ENCODE peak calls at places on chromosome 16, in four cellular contexts. F, N, L and W are unnamed samples.

GRCh38 chr16:64751906-64752305 is 370.0 kb downstream of the CDH11 start:
- DNase-seq in F (no peak), N (no peak), L (no peak), W (no peak)

GRCh38 chr16:82979406-82980111 is 352.8 kb downstream of the CDH13 start:
- DNase-seq in F (no peak), N (no peak), L (no peak), W (no peak)

GRCh38 chr16:8931864-8932263 is 31.8 kb downstream of the USP7 start:
- DNase-seq in F (peak), N (no peak), L (no peak), W (peak)

GRCh38 chr16:10895053-10895946 is 18.3 kb downstream of the CIITA start:
- DNase-seq in F (peak), N (no peak), L (no peak), W (peak)

GRCh38 chr16:49739381-49739780 is 116.5 kb downstream of the ZNF423 start:
- DNase-seq in F (no peak), N (peak), L (no peak), W (no peak)

GRCh38 chr16:762049-762513 is 1.5 kb downstream of the MSLN start:
- DNase-seq in F (no peak), N (no peak), L (no peak), W (no peak)

GRCh38 chr16:63461248-63461841 is 1425.1 kb upstream of the CDH8 start:
- DNase-seq in F (no peak), N (no peak), L (no peak), W (no peak)

GRCh38 chr16:3754304-3754703 is 37.0 kb upstream of the TRAP1 start:
- DNase-seq in F (no peak), N (no peak), L (no peak), W (no peak)

GRCh38 chr16:70778901-70779309 is 22.1 kb downstream of the VAC14 start:
- DNase-seq in F (peak), N (peak), L (peak), W (peak)

GRCh38 chr16:77459534-77460412 is 24.9 kb upstream of the ADAMTS18 start:
- DNase-seq in F (no peak), N (no peak), L (no peak), W (no peak)

GRCh38 chr16:51509336-51509735 is 358.3 kb upstream of the SALL1 start:
- DNase-seq in F (no peak), N (no peak), L (no peak), W (no peak)

GRCh38 chr16:12204601-12205000 is 228.1 kb downstream of the SNX29 start:
- DNase-seq in F (no peak), N (no peak), L (no peak), W (no peak)

GRCh38 chr16:49183911-49184310 is 97.7 kb downstream of the CBLN1 start:
- DNase-seq in F (peak), N (peak), L (no peak), W (no peak)

GRCh38 chr16:27123795-27124194 is 57.1 kb downstream of the C16orf82 start:
- DNase-seq in F (no peak), N (no peak), L (no peak), W (no peak)

GRCh38 chr16:81706327-81707295 is 72.5 kb upstream of the PLCG2 start:
- DNase-seq in F (no peak), N (no peak), L (no peak), W (no peak)

GRCh38 chr16:27290582-27290981 is 22.0 kb upstream of the NSMCE1 start:
- DNase-seq in F (no peak), N (no peak), L (no peak), W (no peak)

GRCh38 chr16:27426423-27427408 is 24.7 kb downstream of the IL21R start:
- DNase-seq in F (peak), N (peak), L (peak), W (no peak)

GRCh38 chr16:6835941-6836340 is 496.7 kb upstream of the RBFOX1 start:
- DNase-seq in F (no peak), N (no peak), L (no peak), W (no peak)

GRCh38 chr16:24980077-24980793 is 34.9 kb downstream of the ARHGAP17 start:
- DNase-seq in F (no peak), N (no peak), L (no peak), W (no peak)

GRCh38 chr16:27740496-27741201 is 190.7 kb downstream of the KATNIP start:
- DNase-seq in F (no peak), N (no peak), L (no peak), W (no peak)

GRCh38 chr16:8720080-8720966 is 45.9 kb downstream of the ABAT start:
- DNase-seq in F (no peak), N (no peak), L (no peak), W (no peak)

GRCh38 chr16:3873482-3874173 is 6.9 kb downstream of the CREBBP start:
- DNase-seq in F (no peak), N (no peak), L (no peak), W (no peak)

GRCh38 chr16:7236824-7237410 is 95.7 kb upstream of the RBFOX1 start:
- DNase-seq in F (no peak), N (no peak), L (no peak), W (no peak)

GRCh38 chr16:30499284-30499683 is 26.7 kb downstream of the ITGAL start:
- DNase-seq in F (no peak), N (no peak), L (no peak), W (no peak)

GRCh38 chr16:27340654-27341053 is 26.9 kb downstream of the IL4R start:
- DNase-seq in F (no peak), N (no peak), L (no peak), W (no peak)

GRCh38 chr16:24577167-24577566 is 37.8 kb downstream of the RBBP6 start:
- DNase-seq in F (no peak), N (no peak), L (no peak), W (no peak)

GRCh38 chr16:8869212-8869987 is 594 bp upstream of the CARHSP1 start:
- DNase-seq in F (no peak), N (no peak), L (no peak), W (no peak)

GRCh38 chr16:16915771-16916170 is 536.8 kb downstream of the NPIPA7 start:
- DNase-seq in F (no peak), N (no peak), L (no peak), W (no peak)

GRCh38 chr16:9503251-9503986 is 412.0 kb downstream of the HAPSTR1 start:
- DNase-seq in F (no peak), N (no peak), L (no peak), W (no peak)

GRCh38 chr16:65737831-65738230 is 616.0 kb upstream of the CDH11 start:
- DNase-seq in F (no peak), N (no peak), L (no peak), W (no peak)

GRCh38 chr16:81711609-81712329 is 67.3 kb upstream of the PLCG2 start:
- DNase-seq in F (peak), N (peak), L (peak), W (peak)

GRCh38 chr16:4656221-4656620 is 31.6 kb downstream of the MGRN1 start:
- DNase-seq in F (no peak), N (no peak), L (no peak), W (no peak)

GRCh38 chr16:70795513-70795912 is 5.4 kb downstream of the VAC14 start:
- DNase-seq in F (no peak), N (no peak), L (no peak), W (no peak)

GRCh38 chr16:70695351-70696070 is 9.7 kb upstream of the MTSS2 start:
- DNase-seq in F (peak), N (no peak), L (no peak), W (no peak)

GRCh38 chr16:27498916-27499658 is 50.6 kb downstream of the GTF3C1 start:
- DNase-seq in F (no peak), N (no peak), L (no peak), W (no peak)

GRCh38 chr16:49890876-49891275 is 35.0 kb upstream of the ZNF423 start:
- DNase-seq in F (peak), N (no peak), L (no peak), W (no peak)

GRCh38 chr16:46857261-46857962 is 26.4 kb upstream of the C16orf87 start:
- DNase-seq in F (no peak), N (peak), L (no peak), W (no peak)

GRCh38 chr16:762595-763268 is 2.2 kb downstream of the MSLN start:
- DNase-seq in F (no peak), N (no peak), L (no peak), W (no peak)

GRCh38 chr16:67800252-67801046 is 5.9 kb downstream of the RANBP10 start:
- DNase-seq in F (no peak), N (no peak), L (no peak), W (no peak)
- TF ChIP-seq POLR2A in F (no peak), N (no peak), L (no peak), W (no peak)

DNA sequence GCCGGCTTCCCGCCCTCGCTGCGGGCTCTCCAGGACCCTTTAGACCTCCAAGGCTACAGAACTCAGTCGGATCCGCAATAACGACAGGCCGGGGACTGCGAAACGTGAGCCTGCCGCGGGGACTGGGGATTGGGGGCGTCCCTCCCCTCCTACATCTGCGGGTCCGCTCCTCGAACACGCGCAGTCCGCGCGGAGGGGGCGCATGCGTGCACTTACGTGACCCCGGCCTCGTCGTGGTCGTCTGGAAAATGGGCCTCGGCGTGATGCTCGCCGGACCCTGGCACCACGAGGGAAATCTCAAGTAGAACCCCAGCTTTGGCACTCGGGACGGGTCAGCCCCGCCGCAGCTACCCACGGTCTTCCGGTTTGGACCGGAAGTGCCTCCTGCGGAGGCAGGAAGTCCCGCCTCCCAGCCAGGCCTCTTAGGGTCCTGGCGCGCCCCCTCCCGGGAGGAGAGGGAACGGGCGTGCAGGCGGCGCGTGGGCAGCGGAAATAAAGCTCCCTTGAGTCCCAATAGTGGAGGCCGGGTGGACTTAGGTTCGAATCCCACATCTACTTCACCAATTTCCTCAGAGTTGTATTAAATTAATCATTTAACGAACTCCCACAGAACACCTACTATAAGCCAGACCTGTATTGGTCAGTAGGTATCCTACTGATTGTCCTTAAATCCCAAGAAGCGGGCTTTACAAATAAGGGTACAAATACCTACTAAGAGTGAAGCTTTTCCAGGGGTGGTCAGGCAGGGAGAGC is at the start of gene TAF1C:
- DNase-seq in F (peak), N (peak), L (peak), W (peak)
- TF ChIP-seq POLR2A in F (peak), N (peak), L (peak), W (peak)

GRCh38 chr16:74606521-74607309 is at the start of gene GLG1:
- DNase-seq in F (peak), N (peak), L (peak), W (peak)
- TF ChIP-seq POLR2A in F (peak), N (peak), L (peak), W (peak)

DNA sequence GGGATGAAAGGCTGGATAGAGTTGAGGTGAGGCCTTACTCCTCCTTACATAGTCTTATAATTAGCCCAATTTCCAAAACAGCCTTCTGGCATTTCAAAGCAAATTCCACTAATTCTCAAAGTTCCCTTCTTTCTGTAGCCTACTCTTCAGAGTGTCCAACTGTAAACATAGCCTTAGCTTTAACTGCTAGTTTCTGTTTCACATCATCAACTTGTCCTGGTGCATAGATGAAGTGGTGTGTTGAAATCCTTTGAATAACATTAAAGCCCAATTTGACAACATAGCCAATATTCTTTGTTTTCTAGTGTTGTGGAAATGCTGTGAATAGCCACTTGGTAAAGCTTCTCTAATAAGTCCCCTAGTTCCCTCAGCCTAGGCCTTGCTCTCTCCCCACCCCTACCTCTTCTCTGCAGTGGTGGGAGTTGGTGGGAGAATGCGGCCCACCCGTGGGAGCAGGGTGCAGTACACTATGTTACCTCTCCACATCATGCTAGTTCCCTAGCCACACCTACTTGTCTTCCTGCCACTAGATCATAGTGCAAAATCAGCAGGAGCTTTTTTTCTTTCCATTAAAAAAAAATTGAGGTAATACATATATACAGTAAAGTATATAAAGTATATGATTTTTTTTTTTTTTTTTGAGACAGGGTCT is 127.0 kb upstream of the HAS3 start:
- DNase-seq in F (no peak), N (no peak), L (no peak), W (no peak)
- TF ChIP-seq POLR2A in F (no peak), N (no peak), L (no peak), W (no peak)

GRCh38 chr16:89162314-89162713 is 9.2 kb upstream of the CDH15 start:
- DNase-seq in F (no peak), N (no peak), L (no peak), W (no peak)
- TF ChIP-seq POLR2A in F (no peak), N (no peak), L (no peak), W (no peak)

DNA sequence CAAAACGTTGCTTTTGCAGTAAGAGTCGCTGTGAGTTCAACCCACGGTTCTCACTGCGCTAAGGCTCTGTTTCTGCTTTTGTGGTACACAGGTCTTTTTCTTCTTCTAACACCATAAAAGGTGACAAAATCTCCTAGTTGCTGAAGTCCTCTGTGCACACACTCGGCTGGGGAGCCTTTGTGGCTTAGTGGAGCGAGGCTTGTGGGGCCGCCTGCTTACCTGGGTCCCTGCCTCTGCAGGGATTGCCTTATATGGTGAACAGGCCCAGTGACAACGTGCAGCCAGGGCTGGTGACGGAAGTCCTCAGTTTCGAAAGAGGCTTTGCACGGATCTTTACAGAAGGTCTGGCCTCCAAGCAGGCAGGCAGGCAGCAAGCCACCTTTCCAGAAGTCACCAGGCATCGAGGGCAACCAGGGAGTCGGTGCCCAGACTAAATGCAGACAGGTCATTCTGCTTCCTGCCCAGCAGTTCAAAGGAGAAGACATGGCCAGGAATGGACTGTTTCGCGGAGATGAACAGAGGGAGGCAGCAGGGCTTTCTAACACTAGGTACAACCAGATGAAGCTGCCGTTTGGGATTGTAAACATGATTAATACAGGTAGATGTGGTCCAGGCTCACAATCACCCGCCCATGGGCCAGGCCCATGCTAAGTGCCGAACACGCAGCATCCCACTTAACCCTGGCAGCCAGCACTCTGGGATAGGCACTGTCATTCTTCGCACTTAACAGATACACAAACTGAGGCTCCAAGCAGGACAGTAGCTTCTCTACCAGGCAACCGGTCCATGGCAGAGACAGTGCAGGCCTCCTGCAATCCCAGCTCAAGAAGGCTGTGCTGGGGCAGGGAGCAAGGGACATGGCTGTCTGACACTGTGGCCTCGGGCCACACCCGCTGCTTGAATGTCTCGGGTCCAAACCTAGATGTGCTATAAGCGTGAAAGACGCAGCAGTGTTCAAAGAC is 10.7 kb upstream of the MEAK7 start:
- DNase-seq in F (peak), N (no peak), L (no peak), W (no peak)
- TF ChIP-seq POLR2A in F (no peak), N (no peak), L (no peak), W (no peak)

DNA sequence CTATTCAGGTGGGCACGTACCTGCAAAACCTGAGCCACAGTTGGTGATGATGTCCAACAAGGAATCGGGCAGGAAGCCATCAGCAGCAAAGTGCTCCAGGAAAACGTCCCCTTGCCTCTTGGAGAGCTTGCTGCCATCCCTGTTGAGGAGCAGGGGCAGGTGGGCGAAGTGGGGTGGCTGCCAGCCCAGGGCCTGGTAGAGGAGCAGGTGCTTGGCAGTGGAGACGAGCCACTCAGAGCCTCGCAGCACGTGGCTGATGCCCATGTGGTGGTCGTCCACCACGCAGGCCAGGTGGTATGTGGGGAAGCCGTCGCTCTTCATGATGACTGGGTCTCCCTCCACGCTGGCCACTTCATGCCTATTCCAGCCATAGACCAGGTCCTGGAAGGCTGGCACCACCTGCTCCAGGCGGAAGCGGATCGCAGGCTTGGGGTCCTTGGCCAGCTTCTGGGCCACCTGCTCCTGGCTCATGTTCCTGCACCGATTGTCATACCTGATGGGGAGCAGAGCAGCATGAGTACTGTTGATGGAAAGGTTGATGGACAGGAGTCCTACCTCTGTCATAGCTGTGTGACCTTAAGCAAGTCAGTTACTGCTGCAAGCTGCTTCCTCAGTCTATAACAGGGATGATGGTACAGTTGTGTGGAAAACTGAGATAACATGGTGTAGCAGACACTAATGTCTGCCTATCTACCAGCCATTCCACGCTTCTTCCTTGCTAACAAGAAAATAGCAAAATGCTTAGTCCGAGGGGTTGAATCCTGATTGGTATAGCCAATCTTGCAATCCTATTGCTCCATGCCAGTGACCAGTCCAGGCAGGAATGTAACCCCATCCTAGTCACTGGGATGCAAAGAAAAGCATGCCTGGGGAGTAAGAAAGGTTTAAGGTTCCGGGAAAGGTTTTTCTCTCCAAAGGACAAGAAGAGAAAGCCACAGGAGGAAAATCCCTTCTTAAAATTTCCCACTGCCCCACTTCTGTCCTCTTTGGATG is 22.0 kb downstream of the EARS2 start:
- DNase-seq in F (no peak), N (no peak), L (no peak), W (no peak)
- TF ChIP-seq POLR2A in F (no peak), N (no peak), L (no peak), W (no peak)